ENCODE peak calls at places on chromosomes 11 and 22, in five cellular contexts. Y is activated T-helper 1 cell treated with Interleukin-2 at 50 U/mL for 16 hours, F is SK-N-MC, B is NCI-H345, K is H4. D is an unnamed sample.
A peak's percentile ranks its signal among the peaks of the same experiment; 100 is the strongest.

GRCh38 chr11:104319396-104319795 is 155.4 kb upstream of the PDGFD start:
- DNase-seq in Y (no peak), K (no peak), F (no peak), B (no peak), D (no peak)

GRCh38 chr11:15170170-15170569 is 55.4 kb downstream of the INSC start:
- DNase-seq in K (no peak), F (no peak), B (no peak), Y (no peak), D (no peak)

GRCh38 chr11:63837027-63837688 is 1.8 kb upstream of the MARK2 start:
- DNase-seq in K (peak; percentile 69), F (peak; percentile 39), Y (peak; percentile 59), B (peak; percentile 81), D (peak; percentile 58)

GRCh38 chr11:70544067-70544773 is 145.9 kb downstream of the CTTN start:
- DNase-seq in K (no peak), F (no peak), B (no peak), Y (no peak), D (no peak)

GRCh38 chr11:126637800-126638175 is 282.3 kb downstream of the ST3GAL4 start:
- DNase-seq in Y (no peak), F (no peak), B (no peak), K (no peak), D (no peak)

GRCh38 chr11:103849366-103849765 is 187.1 kb upstream of the DDI1 start:
- DNase-seq in Y (no peak), K (no peak), F (no peak), B (no peak), D (no peak)

GRCh38 chr22:46054091-46054877 is 77.3 kb upstream of the WNT7B start:
- DNase-seq in Y (no peak), B (no peak), K (peak; percentile 60), F (no peak), D (no peak)

GRCh38 chr11:111413849-111414248 is 34.8 kb upstream of the POU2AF1 start:
- DNase-seq in Y (no peak), B (no peak), K (no peak), F (no peak), D (no peak)

GRCh38 chr11:13880719-13881118 is 81.8 kb upstream of the SPON1 start:
- DNase-seq in Y (no peak), B (no peak), K (no peak), F (no peak), D (no peak)

GRCh38 chr22:49046000-49046545 is 781.6 kb downstream of the BRD1 start:
- DNase-seq in B (no peak), K (no peak), Y (no peak), F (no peak), D (no peak)

GRCh38 chr11:9861860-9862725 is 198.2 kb downstream of the SWAP70 start:
- DNase-seq in Y (no peak), F (no peak), B (peak; percentile 50), K (peak; percentile 81), D (peak; percentile 65)